ENCODE peak calls at places on chromosomes 13 and 19, in ten cellular contexts. One of them, this sample, is unnamed.

GRCh38 chr13:97403893-97404683 is 29.9 kb upstream of the RAP2A start:
- DNase-seq in kidney epithelial cell: no peak
- DNase-seq in small intestine: no peak
- DNase-seq in fibroblast of the aortic adventitia: no peak
- DNase-seq in stimulated activated CD4-positive, alpha-beta T cell treated with anti-CD3 and anti-CD28 coated beads, Interleukin-12 subunit alpha, Interleukin-12 subunit beta, amount 100 ng/mL, for 24 hours: no peak
- DNase-seq in bronchial epithelial cell: no peak
- DNase-seq in A172: no peak
- DNase-seq in fibroblast of pulmonary artery: no peak
- DNase-seq in stimulated activated CD8-positive, alpha-beta memory T cell treated with anti-CD3 and anti-CD28 coated beads, Interleukin-2, amount 100 ng/mL, for 1 hour: no peak
- DNase-seq in GM12892: no peak
- DNase-seq in this sample: no peak

GRCh38 chr19:29454109-29454508 is 71.7 kb upstream of the VSTM2B start:
- DNase-seq in kidney epithelial cell: no peak
- DNase-seq in small intestine: no peak
- DNase-seq in fibroblast of the aortic adventitia: no peak
- DNase-seq in stimulated activated CD4-positive, alpha-beta T cell treated with anti-CD3 and anti-CD28 coated beads, Interleukin-12 subunit alpha, Interleukin-12 subunit beta, amount 100 ng/mL, for 24 hours: no peak
- DNase-seq in bronchial epithelial cell: no peak
- DNase-seq in A172: no peak
- DNase-seq in fibroblast of pulmonary artery: no peak
- DNase-seq in stimulated activated CD8-positive, alpha-beta memory T cell treated with anti-CD3 and anti-CD28 coated beads, Interleukin-2, amount 100 ng/mL, for 1 hour: no peak
- DNase-seq in GM12892: no peak
- DNase-seq in this sample: no peak

GRCh38 chr13:40252241-40252640 is 414.2 kb downstream of the FOXO1 start:
- DNase-seq in kidney epithelial cell: no peak
- DNase-seq in small intestine: no peak
- DNase-seq in fibroblast of the aortic adventitia: no peak
- DNase-seq in stimulated activated CD4-positive, alpha-beta T cell treated with anti-CD3 and anti-CD28 coated beads, Interleukin-12 subunit alpha, Interleukin-12 subunit beta, amount 100 ng/mL, for 24 hours: no peak
- DNase-seq in bronchial epithelial cell: peak
- DNase-seq in A172: no peak
- DNase-seq in fibroblast of pulmonary artery: no peak
- DNase-seq in stimulated activated CD8-positive, alpha-beta memory T cell treated with anti-CD3 and anti-CD28 coated beads, Interleukin-2, amount 100 ng/mL, for 1 hour: no peak
- DNase-seq in GM12892: no peak
- DNase-seq in this sample: no peak

GRCh38 chr13:109809216-109809890 is 23.0 kb upstream of the IRS2 start:
- DNase-seq in kidney epithelial cell: no peak
- DNase-seq in small intestine: no peak
- DNase-seq in fibroblast of the aortic adventitia: no peak
- DNase-seq in stimulated activated CD4-positive, alpha-beta T cell treated with anti-CD3 and anti-CD28 coated beads, Interleukin-12 subunit alpha, Interleukin-12 subunit beta, amount 100 ng/mL, for 24 hours: no peak
- DNase-seq in bronchial epithelial cell: no peak
- DNase-seq in A172: no peak
- DNase-seq in fibroblast of pulmonary artery: no peak
- DNase-seq in stimulated activated CD8-positive, alpha-beta memory T cell treated with anti-CD3 and anti-CD28 coated beads, Interleukin-2, amount 100 ng/mL, for 1 hour: no peak
- DNase-seq in GM12892: no peak
- DNase-seq in this sample: no peak

GRCh38 chr19:55353356-55353802 is 1.1 kb downstream of the COX6B2 start:
- DNase-seq in kidney epithelial cell: no peak
- DNase-seq in small intestine: no peak
- DNase-seq in fibroblast of the aortic adventitia: no peak
- DNase-seq in stimulated activated CD4-positive, alpha-beta T cell treated with anti-CD3 and anti-CD28 coated beads, Interleukin-12 subunit alpha, Interleukin-12 subunit beta, amount 100 ng/mL, for 24 hours: no peak
- DNase-seq in bronchial epithelial cell: no peak
- DNase-seq in A172: no peak
- DNase-seq in fibroblast of pulmonary artery: no peak
- DNase-seq in stimulated activated CD8-positive, alpha-beta memory T cell treated with anti-CD3 and anti-CD28 coated beads, Interleukin-2, amount 100 ng/mL, for 1 hour: no peak
- DNase-seq in GM12892: no peak
- DNase-seq in this sample: no peak

GRCh38 chr13:76316998-76317527 is 569.1 kb downstream of the KCTD12 start:
- DNase-seq in kidney epithelial cell: no peak
- DNase-seq in small intestine: no peak
- DNase-seq in fibroblast of the aortic adventitia: peak
- DNase-seq in stimulated activated CD4-positive, alpha-beta T cell treated with anti-CD3 and anti-CD28 coated beads, Interleukin-12 subunit alpha, Interleukin-12 subunit beta, amount 100 ng/mL, for 24 hours: no peak
- DNase-seq in bronchial epithelial cell: no peak
- DNase-seq in A172: no peak
- DNase-seq in fibroblast of pulmonary artery: no peak
- DNase-seq in stimulated activated CD8-positive, alpha-beta memory T cell treated with anti-CD3 and anti-CD28 coated beads, Interleukin-2, amount 100 ng/mL, for 1 hour: no peak
- DNase-seq in GM12892: no peak
- DNase-seq in this sample: no peak

GRCh38 chr13:50229935-50230334 is 214.7 kb downstream of the KCNRG start:
- DNase-seq in kidney epithelial cell: no peak
- DNase-seq in small intestine: no peak
- DNase-seq in fibroblast of the aortic adventitia: no peak
- DNase-seq in stimulated activated CD4-positive, alpha-beta T cell treated with anti-CD3 and anti-CD28 coated beads, Interleukin-12 subunit alpha, Interleukin-12 subunit beta, amount 100 ng/mL, for 24 hours: no peak
- DNase-seq in bronchial epithelial cell: peak
- DNase-seq in A172: no peak
- DNase-seq in fibroblast of pulmonary artery: peak
- DNase-seq in stimulated activated CD8-positive, alpha-beta memory T cell treated with anti-CD3 and anti-CD28 coated beads, Interleukin-2, amount 100 ng/mL, for 1 hour: no peak
- DNase-seq in GM12892: no peak
- DNase-seq in this sample: no peak

GRCh38 chr13:83877901-83878300 is 4.4 kb downstream of the SLITRK1 start:
- DNase-seq in kidney epithelial cell: no peak
- DNase-seq in small intestine: no peak
- DNase-seq in fibroblast of the aortic adventitia: no peak
- DNase-seq in stimulated activated CD4-positive, alpha-beta T cell treated with anti-CD3 and anti-CD28 coated beads, Interleukin-12 subunit alpha, Interleukin-12 subunit beta, amount 100 ng/mL, for 24 hours: no peak
- DNase-seq in bronchial epithelial cell: no peak
- DNase-seq in A172: no peak
- DNase-seq in fibroblast of pulmonary artery: no peak
- DNase-seq in stimulated activated CD8-positive, alpha-beta memory T cell treated with anti-CD3 and anti-CD28 coated beads, Interleukin-2, amount 100 ng/mL, for 1 hour: no peak
- DNase-seq in GM12892: no peak
- DNase-seq in this sample: no peak

GRCh38 chr19:6020166-6020967 is 42.4 kb upstream of the RANBP3 start:
- DNase-seq in kidney epithelial cell: no peak
- DNase-seq in small intestine: no peak
- DNase-seq in fibroblast of the aortic adventitia: no peak
- DNase-seq in stimulated activated CD4-positive, alpha-beta T cell treated with anti-CD3 and anti-CD28 coated beads, Interleukin-12 subunit alpha, Interleukin-12 subunit beta, amount 100 ng/mL, for 24 hours: no peak
- DNase-seq in bronchial epithelial cell: peak
- DNase-seq in A172: no peak
- DNase-seq in fibroblast of pulmonary artery: no peak
- DNase-seq in stimulated activated CD8-positive, alpha-beta memory T cell treated with anti-CD3 and anti-CD28 coated beads, Interleukin-2, amount 100 ng/mL, for 1 hour: no peak
- DNase-seq in GM12892: no peak
- DNase-seq in this sample: no peak